ENCODE peak calls at places on chromosomes 16 and 17, in seven cellular contexts. One of them, this sample, is unnamed.

GRCh38 chr16:21083729-21084268 is 66.8 kb downstream of the DNAH3 start:
- DNase-seq in IMR-90: peak; percentile 54
- DNase-seq in trophoblast cell: peak; percentile 52
- DNase-seq in H9: peak; percentile 81
- DNase-seq in neuronal stem cell: peak; percentile 54
- DNase-seq in H1: peak; percentile 47
- DNase-seq in mesenchymal stem cell: peak; percentile 55
- DNase-seq in this sample: peak; percentile 84

GRCh38 chr17:43554857-43555256 is 8.7 kb upstream of the ETV4 start:
- DNase-seq in IMR-90: no peak
- DNase-seq in trophoblast cell: no peak
- DNase-seq in H9: no peak
- DNase-seq in neuronal stem cell: no peak
- DNase-seq in H1: no peak
- DNase-seq in mesenchymal stem cell: no peak
- DNase-seq in this sample: no peak

GRCh38 chr17:34797724-34798123 is 163.5 kb downstream of the CCT6B start:
- DNase-seq in IMR-90: peak; percentile 18
- DNase-seq in trophoblast cell: peak; percentile 55
- DNase-seq in H9: peak; percentile 88
- DNase-seq in neuronal stem cell: peak; percentile 80
- DNase-seq in H1: peak; percentile 41
- DNase-seq in mesenchymal stem cell: no peak
- DNase-seq in this sample: peak; percentile 91

GRCh38 chr16:75861981-75862380 is 135.7 kb upstream of the CPHXL start:
- DNase-seq in IMR-90: no peak
- DNase-seq in trophoblast cell: no peak
- DNase-seq in H9: no peak
- DNase-seq in neuronal stem cell: no peak
- DNase-seq in H1: no peak
- DNase-seq in mesenchymal stem cell: no peak
- DNase-seq in this sample: no peak

GRCh38 chr17:57534863-57535651 is 210.0 kb downstream of the CCDC182 start:
- DNase-seq in IMR-90: no peak
- DNase-seq in trophoblast cell: no peak
- DNase-seq in H9: no peak
- DNase-seq in neuronal stem cell: no peak
- DNase-seq in H1: no peak
- DNase-seq in mesenchymal stem cell: peak; percentile 40
- DNase-seq in this sample: peak; percentile 59

GRCh38 chr16:67594956-67595355 is 32.6 kb downstream of the CTCF start:
- DNase-seq in IMR-90: peak; percentile 68
- DNase-seq in trophoblast cell: no peak
- DNase-seq in H9: no peak
- DNase-seq in neuronal stem cell: no peak
- DNase-seq in H1: no peak
- DNase-seq in mesenchymal stem cell: peak; percentile 13
- DNase-seq in this sample: peak; percentile 22

GRCh38 chr16:31695667-31696066 is 168.0 kb downstream of the AHSP start:
- DNase-seq in IMR-90: no peak
- DNase-seq in trophoblast cell: no peak
- DNase-seq in H9: no peak
- DNase-seq in neuronal stem cell: no peak
- DNase-seq in H1: no peak
- DNase-seq in mesenchymal stem cell: no peak
- DNase-seq in this sample: no peak

GRCh38 chr16:19691161-19691850 is 26.7 kb downstream of the KNOP1 start:
- DNase-seq in IMR-90: peak; percentile 17
- DNase-seq in trophoblast cell: no peak
- DNase-seq in H9: no peak
- DNase-seq in neuronal stem cell: no peak
- DNase-seq in H1: no peak
- DNase-seq in mesenchymal stem cell: peak; percentile 38
- DNase-seq in this sample: peak; percentile 31

GRCh38 chr16:585351-585750 is 4.5 kb upstream of the RAB40C start:
- DNase-seq in IMR-90: no peak
- DNase-seq in trophoblast cell: no peak
- DNase-seq in H9: peak; percentile 73
- DNase-seq in neuronal stem cell: no peak
- DNase-seq in H1: no peak
- DNase-seq in mesenchymal stem cell: no peak
- DNase-seq in this sample: peak; percentile 42

GRCh38 chr16:25135239-25135878 is 23.8 kb downstream of the LCMT1 start:
- DNase-seq in IMR-90: peak; percentile 83
- DNase-seq in trophoblast cell: peak; percentile 94
- DNase-seq in H9: no peak
- DNase-seq in neuronal stem cell: no peak
- DNase-seq in H1: no peak
- DNase-seq in mesenchymal stem cell: peak; percentile 54
- DNase-seq in this sample: no peak

GRCh38 chr17:44966348-44967025 is 1.6 kb downstream of the C1QL1 start:
- DNase-seq in IMR-90: no peak
- DNase-seq in trophoblast cell: no peak
- DNase-seq in H9: no peak
- DNase-seq in neuronal stem cell: no peak
- DNase-seq in H1: no peak
- DNase-seq in mesenchymal stem cell: no peak
- DNase-seq in this sample: no peak

GRCh38 chr17:75856062-75856681 is 1.0 kb upstream of the WBP2 start:
- DNase-seq in IMR-90: peak; percentile 31
- DNase-seq in trophoblast cell: no peak
- DNase-seq in H9: no peak
- DNase-seq in neuronal stem cell: no peak
- DNase-seq in H1: no peak
- DNase-seq in mesenchymal stem cell: peak; percentile 67
- DNase-seq in this sample: peak; percentile 53

GRCh38 chr17:1068356-1068755 is 71.4 kb downstream of the TIMM22 start:
- DNase-seq in IMR-90: no peak
- DNase-seq in trophoblast cell: no peak
- DNase-seq in H9: no peak
- DNase-seq in neuronal stem cell: no peak
- DNase-seq in H1: no peak
- DNase-seq in mesenchymal stem cell: no peak
- DNase-seq in this sample: no peak

GRCh38 chr17:1069847-1070246 is 72.9 kb downstream of the TIMM22 start:
- DNase-seq in IMR-90: no peak
- DNase-seq in trophoblast cell: no peak
- DNase-seq in H9: no peak
- DNase-seq in neuronal stem cell: no peak
- DNase-seq in H1: no peak
- DNase-seq in mesenchymal stem cell: no peak
- DNase-seq in this sample: no peak

GRCh38 chr17:1070411-1070810 is 73.5 kb downstream of the TIMM22 start:
- DNase-seq in IMR-90: no peak
- DNase-seq in trophoblast cell: no peak
- DNase-seq in H9: no peak
- DNase-seq in neuronal stem cell: no peak
- DNase-seq in H1: no peak
- DNase-seq in mesenchymal stem cell: no peak
- DNase-seq in this sample: no peak

GRCh38 chr17:1071103-1071825 is 74.3 kb downstream of the TIMM22 start:
- DNase-seq in IMR-90: no peak
- DNase-seq in trophoblast cell: no peak
- DNase-seq in H9: no peak
- DNase-seq in neuronal stem cell: no peak
- DNase-seq in H1: no peak
- DNase-seq in mesenchymal stem cell: no peak
- DNase-seq in this sample: no peak

GRCh38 chr17:1067282-1067956 is 70.5 kb downstream of the TIMM22 start:
- DNase-seq in IMR-90: no peak
- DNase-seq in trophoblast cell: no peak
- DNase-seq in H9: no peak
- DNase-seq in neuronal stem cell: no peak
- DNase-seq in H1: no peak
- DNase-seq in mesenchymal stem cell: no peak
- DNase-seq in this sample: peak; percentile 53
- H2AK5ac ChIP-seq in IMR-90: no peak overlapping the region
- H2AK5ac ChIP-seq in trophoblast cell: no peak overlapping the region
- H2AK5ac ChIP-seq in H9: no peak overlapping the region
- H2AK5ac ChIP-seq in neuronal stem cell: no peak overlapping the region
- H2AK5ac ChIP-seq in H1: no peak overlapping the region
- H2AK5ac ChIP-seq in mesenchymal stem cell: no peak overlapping the region
- H2AK5ac ChIP-seq in this sample: no peak overlapping the region

GRCh38 chr16:17023606-17024005 is 447.2 kb downstream of the XYLT1 start:
- DNase-seq in IMR-90: no peak
- DNase-seq in trophoblast cell: no peak
- DNase-seq in H9: no peak
- DNase-seq in neuronal stem cell: no peak
- DNase-seq in H1: no peak
- DNase-seq in mesenchymal stem cell: no peak
- DNase-seq in this sample: no peak
- H4K8ac ChIP-seq in IMR-90: no peak overlapping the region
- H4K8ac ChIP-seq in trophoblast cell: no peak overlapping the region
- H4K8ac ChIP-seq in H9: no peak overlapping the region
- H4K8ac ChIP-seq in neuronal stem cell: no peak overlapping the region
- H4K8ac ChIP-seq in H1: no peak overlapping the region
- H4K8ac ChIP-seq in mesenchymal stem cell: no peak overlapping the region
- H4K8ac ChIP-seq in this sample: no peak overlapping the region

GRCh38 chr17:59202320-59202719 is 7.5 kb upstream of the SMG8 start:
- DNase-seq in IMR-90: no peak
- DNase-seq in trophoblast cell: no peak
- DNase-seq in H9: no peak
- DNase-seq in neuronal stem cell: no peak
- DNase-seq in H1: no peak
- DNase-seq in mesenchymal stem cell: no peak
- DNase-seq in this sample: no peak

GRCh38 chr17:59193463-59193862 is 16.4 kb upstream of the SMG8 start:
- DNase-seq in IMR-90: no peak
- DNase-seq in trophoblast cell: no peak
- DNase-seq in H9: no peak
- DNase-seq in neuronal stem cell: no peak
- DNase-seq in H1: no peak
- DNase-seq in mesenchymal stem cell: no peak
- DNase-seq in this sample: no peak

DNA sequence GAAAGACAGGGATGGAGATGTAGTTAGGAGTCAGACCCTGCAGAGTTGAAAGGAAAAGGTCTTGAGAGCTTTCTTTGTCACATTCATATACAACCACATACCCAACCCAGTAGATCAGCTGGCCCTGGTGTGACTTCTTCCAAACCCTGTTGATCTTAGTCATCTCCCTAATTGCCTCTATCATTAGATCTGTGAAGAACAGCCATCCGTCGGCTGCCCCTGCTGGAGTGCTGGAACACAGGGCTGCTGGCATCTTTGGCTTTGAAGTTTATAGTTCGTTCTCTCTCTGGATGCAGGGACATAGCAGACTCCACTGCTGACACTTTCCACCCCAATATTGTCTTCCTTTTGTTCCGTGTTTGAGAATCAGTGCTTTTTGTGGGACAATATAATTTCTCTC is 10.4 kb upstream of the SMG8 start:
- DNase-seq in IMR-90: no peak
- DNase-seq in trophoblast cell: peak; percentile 6
- DNase-seq in H9: no peak
- DNase-seq in neuronal stem cell: no peak
- DNase-seq in H1: no peak
- DNase-seq in mesenchymal stem cell: no peak
- DNase-seq in this sample: no peak
- H2BK120ac ChIP-seq in IMR-90: no peak overlapping the region
- H2BK120ac ChIP-seq in trophoblast cell: no peak overlapping the region
- H2BK120ac ChIP-seq in H9: no peak overlapping the region
- H2BK120ac ChIP-seq in neuronal stem cell: no peak overlapping the region
- H2BK120ac ChIP-seq in H1: no peak overlapping the region
- H2BK120ac ChIP-seq in mesenchymal stem cell: no peak overlapping the region
- H2BK120ac ChIP-seq in this sample: no peak overlapping the region

DNA sequence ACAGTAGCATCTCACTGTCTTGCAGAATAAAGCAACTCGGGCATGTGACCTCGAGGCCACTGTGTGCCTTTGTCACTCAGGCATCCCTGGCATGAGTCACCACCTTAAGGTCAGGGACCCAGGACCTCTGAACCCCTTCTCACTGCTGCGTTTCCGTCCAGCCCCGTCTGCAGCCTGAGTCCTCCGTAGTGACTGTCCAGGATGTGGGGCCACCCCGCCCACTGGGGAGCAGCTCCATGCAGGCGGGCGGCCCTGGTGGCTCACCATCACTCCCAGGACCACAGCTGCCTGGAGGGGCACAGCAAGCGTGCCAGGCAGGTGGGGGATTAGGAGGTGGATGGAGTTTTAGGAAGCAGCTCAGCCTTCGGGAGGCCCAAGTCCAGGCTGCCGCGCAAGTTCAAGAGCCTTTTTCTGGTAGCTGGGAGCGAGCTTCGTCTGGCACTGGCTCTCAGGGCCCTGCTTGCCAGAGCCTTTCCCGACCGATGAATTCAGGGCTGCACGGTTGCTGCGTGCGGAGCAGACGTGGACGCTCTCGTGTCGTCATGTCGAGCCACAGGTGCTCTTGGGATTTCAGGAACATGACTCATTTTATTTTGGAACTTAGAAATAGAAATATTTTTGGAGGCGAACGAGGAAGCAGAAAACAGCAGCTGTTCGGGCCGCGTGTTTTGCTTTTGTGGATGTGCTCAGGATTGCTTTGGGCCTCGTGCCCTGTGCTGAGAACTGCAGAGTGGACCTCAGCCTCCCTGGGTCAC is 16.9 kb downstream of the KCTD5 start:
- DNase-seq in IMR-90: no peak
- DNase-seq in trophoblast cell: no peak
- DNase-seq in H9: no peak
- DNase-seq in neuronal stem cell: no peak
- DNase-seq in H1: no peak
- DNase-seq in mesenchymal stem cell: no peak
- DNase-seq in this sample: no peak
- H2AK5ac ChIP-seq in IMR-90: no peak overlapping the region
- H2AK5ac ChIP-seq in trophoblast cell: no peak overlapping the region
- H2AK5ac ChIP-seq in H9: no peak overlapping the region
- H2AK5ac ChIP-seq in neuronal stem cell: no peak overlapping the region
- H2AK5ac ChIP-seq in H1: no peak overlapping the region
- H2AK5ac ChIP-seq in mesenchymal stem cell: no peak overlapping the region
- H2AK5ac ChIP-seq in this sample: no peak overlapping the region

This sample was measured in mesendoderm.